ENCODE peak calls at places on chromosomes 7 and 10, in ten cellular contexts. J, V, K, E, A, Q, S, W, D and Z are unnamed samples.

GRCh38 chr10:118106426-118106825 is 59.7 kb upstream of the RAB11FIP2 start:
- DNase-seq in J (no peak), W (peak), V (peak), S (no peak), Q (no peak), D (no peak), K (no peak), A (peak), E (no peak), Z (peak)

GRCh38 chr7:155380986-155381851 is 76.7 kb upstream of the EN2 start:
- DNase-seq in Q (peak), S (no peak), D (no peak), W (no peak), A (no peak), V (no peak), K (no peak), E (no peak), J (no peak), Z (no peak)

GRCh38 chr7:4725014-4725951 is 43.2 kb downstream of the FOXK1 start:
- DNase-seq in Q (peak), S (peak), J (peak), V (peak), D (peak), A (no peak), K (no peak), W (peak), E (peak), Z (peak)

GRCh38 chr10:35642793-35643114 is 658 bp upstream of the FZD8 start:
- DNase-seq in A (no peak), S (no peak), W (no peak), J (no peak), Q (no peak), E (no peak), V (no peak), K (no peak), D (no peak), Z (no peak)

GRCh38 chr10:20858292-20859124 is 38.6 kb downstream of the NEBL start:
- DNase-seq in D (no peak), S (no peak), Q (peak), K (no peak), W (no peak), J (no peak), A (no peak), V (no peak), E (no peak), Z (peak)

GRCh38 chr7:157496426-157497275 is 159.8 kb downstream of the DNAJB6 start:
- DNase-seq in W (no peak), Q (no peak), D (no peak), J (no peak), K (no peak), V (no peak), S (no peak), E (no peak), A (no peak), Z (no peak)

GRCh38 chr7:8125680-8126444 is 136.1 kb downstream of the ICA1 start:
- DNase-seq in D (no peak), V (peak), K (no peak), S (no peak), Q (no peak), A (no peak), J (no peak), E (peak), W (no peak), Z (no peak)

GRCh38 chr7:141225916-141226618 is 152.2 kb downstream of the TMEM178B start:
- DNase-seq in J (no peak), S (no peak), Q (no peak), D (no peak), V (no peak), W (no peak), K (no peak), E (no peak), A (no peak), Z (peak)

GRCh38 chr7:43248961-43249807 is 136.7 kb downstream of the HECW1 start:
- DNase-seq in D (no peak), K (no peak), S (peak), J (peak), V (no peak), Q (peak), A (no peak), E (no peak), W (peak), Z (no peak)

GRCh38 chr7:50855526-50855925 is 72.8 kb upstream of the GRB10 start:
- DNase-seq in E (no peak), K (no peak), S (no peak), Q (no peak), D (no peak), V (no peak), A (no peak), J (no peak), W (no peak), Z (no peak)

GRCh38 chr7:141512597-141512996 is 38.6 kb upstream of the AGK start:
- DNase-seq in J (no peak), W (no peak), V (no peak), S (no peak), D (no peak), K (no peak), E (no peak), A (no peak), Q (no peak), Z (peak)

GRCh38 chr10:102617816-102618215 is 26.5 kb upstream of the TRIM8 start:
- DNase-seq in E (no peak), A (no peak), S (no peak), K (no peak), W (no peak), J (no peak), D (no peak), V (no peak), Q (no peak), Z (no peak)

GRCh38 chr7:138886501-138886917 is 88.5 kb upstream of the ATP6V0A4 start:
- DNase-seq in V (peak), J (no peak), S (peak), A (peak), K (no peak), D (no peak), Q (no peak), W (peak), E (peak), Z (peak)

GRCh38 chr7:407706-408539 is 111.7 kb downstream of the PDGFA start:
- DNase-seq in D (no peak), Q (no peak), E (no peak), W (no peak), A (no peak), V (no peak), J (no peak), S (no peak), K (no peak), Z (no peak)

GRCh38 chr7:70492641-70493040 is 639.3 kb upstream of the GALNT17 start:
- DNase-seq in K (no peak), S (no peak), D (no peak), E (no peak), J (no peak), W (no peak), V (no peak), Q (no peak), A (no peak), Z (no peak)